ENCODE peak calls at places on chromosome 2, in six cellular contexts. E, Z, A, T, X and G are unnamed samples.

GRCh38 chr2:205148756-205149155 is 533.5 kb upstream of the NRP2 start:
- DNase-seq in T (no peak), X (no peak), E (peak; percentile 11), Z (no peak), A (no peak), G (no peak)

GRCh38 chr2:37638973-37639372 is 32.5 kb downstream of the CDC42EP3 start:
- DNase-seq in A (no peak), T (no peak), Z (no peak), E (no peak), X (no peak), G (no peak)

GRCh38 chr2:111176388-111176787 is 55.7 kb downstream of the BCL2L11 start:
- DNase-seq in X (no peak), A (no peak), T (no peak), Z (no peak), E (no peak), G (no peak)

GRCh38 chr2:234116050-234116449 is 65.5 kb downstream of the SPP2 start:
- DNase-seq in Z (no peak), T (no peak), E (no peak), X (no peak), A (no peak), G (no peak)

GRCh38 chr2:219739061-219739460 is 111.6 kb downstream of the SLC4A3 start:
- DNase-seq in X (no peak), Z (no peak), T (no peak), E (no peak), A (no peak), G (no peak)

GRCh38 chr2:86566158-86566827 is 3.0 kb upstream of the CHMP3 start:
- DNase-seq in E (no peak), X (no peak), T (no peak), Z (no peak), A (peak; percentile 52), G (peak; percentile 96)

GRCh38 chr2:128607440-128607839 is 288.8 kb upstream of the HS6ST1 start:
- DNase-seq in X (no peak), A (no peak), E (no peak), T (peak; percentile 70), Z (no peak), G (no peak)

GRCh38 chr2:95271381-95271971 is 2.8 kb upstream of the PROM2 start:
- DNase-seq in A (no peak), Z (peak; percentile 30), X (no peak), T (peak; percentile 59), E (no peak), G (no peak)

GRCh38 chr2:13046557-13047165 is 329.9 kb downstream of the TRIB2 start:
- DNase-seq in T (no peak), A (no peak), X (no peak), E (no peak), Z (no peak), G (peak; percentile 2)

GRCh38 chr2:240791211-240791800 is 28.7 kb downstream of the KIF1A start:
- DNase-seq in X (no peak), E (no peak), Z (no peak), T (no peak), A (no peak), G (peak; percentile 42)

GRCh38 chr2:26336719-26337118 is 9.2 kb upstream of the SELENOI start:
- DNase-seq in T (no peak), X (no peak), A (no peak), Z (no peak), E (no peak), G (no peak)

GRCh38 chr2:1940660-1941059 is 196.3 kb upstream of the PXDN start:
- DNase-seq in A (peak; percentile 69), T (no peak), E (peak; percentile 65), Z (no peak), X (no peak), G (peak; percentile 86)

GRCh38 chr2:40721595-40721994 is 269.7 kb upstream of the SLC8A1 start:
- DNase-seq in E (no peak), A (no peak), T (no peak), X (no peak), Z (no peak), G (no peak)

GRCh38 chr2:240502059-240502429 is 55.7 kb downstream of the ANKMY1 start:
- DNase-seq in A (no peak), Z (peak; percentile 35), X (no peak), E (no peak), T (peak; percentile 70), G (no peak)

GRCh38 chr2:68009526-68009925 is 53.3 kb downstream of the C1D start:
- DNase-seq in Z (no peak), A (no peak), E (no peak), T (no peak), X (no peak), G (no peak)

GRCh38 chr2:187640926-187641510 is 86.8 kb upstream of the TFPI start:
- DNase-seq in Z (no peak), T (no peak), E (no peak), A (no peak), X (no peak), G (no peak)

GRCh38 chr2:10346929-10347558 is 44.3 kb downstream of the HPCAL1 start:
- DNase-seq in T (no peak), A (no peak), X (no peak), E (no peak), Z (no peak), G (no peak)

GRCh38 chr2:20350105-20350712 is 435 bp downstream of the PUM2 start:
- DNase-seq in Z (peak; percentile 55), E (peak; percentile 55), A (no peak), T (no peak), X (no peak), G (no peak)

GRCh38 chr2:25521665-25522387 is 151.6 kb downstream of the DTNB start:
- DNase-seq in Z (no peak), T (no peak), X (no peak), A (peak; percentile 77), E (peak; percentile 37), G (peak; percentile 86)

GRCh38 chr2:234081970-234082822 is 31.7 kb downstream of the SPP2 start:
- DNase-seq in A (no peak), Z (no peak), E (peak; percentile 31), X (no peak), T (no peak), G (no peak)

GRCh38 chr2:120729410-120730052 is 6.1 kb upstream of the GLI2 start:
- DNase-seq in X (no peak), T (peak; percentile 26), E (no peak), Z (peak; percentile 71), A (no peak), G (no peak)

GRCh38 chr2:217095511-217096205 is 235.8 kb upstream of the TNP1 start:
- DNase-seq in X (no peak), A (no peak), E (no peak), Z (no peak), T (no peak), G (no peak)

GRCh38 chr2:169923977-169924376 is 96.7 kb downstream of the UBR3 start:
- DNase-seq in Z (no peak), A (no peak), E (no peak), T (no peak), X (no peak), G (no peak)

GRCh38 chr2:186309901-186310300 is 176.2 kb upstream of the ZC3H15 start:
- DNase-seq in Z (no peak), E (no peak), T (no peak), A (peak; percentile 7), X (no peak), G (no peak)

GRCh38 chr2:128610496-128610895 is 291.8 kb upstream of the HS6ST1 start:
- DNase-seq in A (no peak), E (no peak), T (peak; percentile 35), X (no peak), Z (no peak), G (no peak)

GRCh38 chr2:109335586-109336266 is 206.7 kb downstream of the SH3RF3 start:
- DNase-seq in E (no peak), T (no peak), A (no peak), X (no peak), Z (peak; percentile 81), G (no peak)

GRCh38 chr2:47174731-47175361 is 19.7 kb upstream of the STPG4 start:
- DNase-seq in X (no peak), A (no peak), T (no peak), E (peak; percentile 24), Z (peak; percentile 48), G (peak; percentile 58)

GRCh38 chr2:46134531-46135229 is 162.5 kb upstream of the EPAS1 start:
- DNase-seq in T (no peak), E (no peak), X (no peak), Z (no peak), A (no peak), G (no peak)

GRCh38 chr2:233565685-233566140 is 869 bp downstream of the USP40 start:
- DNase-seq in E (no peak), T (no peak), A (no peak), Z (no peak), X (no peak), G (no peak)

GRCh38 chr2:105329561-105330495 is at the start of gene TGFBRAP1:
- DNase-seq in Z (no peak), E (no peak), T (peak; percentile 82), A (peak; percentile 56), X (no peak), G (peak; percentile 40)